ENCODE peak calls at places on chromosome X, in nine cellular contexts. W is fibroblast of lung, X is A549, L is uterus, C is hepatocyte, N is vagina, M is psoas muscle, Z is RWPE1, H is left ventricle myocardium inferior. I is an unnamed sample.

GRCh38 chrX:7216981-7217587 is 69.1 kb upstream of the PUDP start:
- DNase-seq in M (no peak), L (no peak), Z (no peak), W (no peak), X (no peak), H (no peak), N (no peak), C (no peak), I (no peak)

GRCh38 chrX:11427082-11428033 is 134.1 kb downstream of the AMELX start:
- DNase-seq in H (peak), C (peak), W (peak), L (peak), X (no peak), N (no peak), M (peak), Z (no peak), I (peak)

GRCh38 chrX:8913665-8914409 is 112.7 kb upstream of the FAM9A start:
- DNase-seq in M (no peak), X (no peak), W (peak), L (peak), N (no peak), C (no peak), Z (no peak), H (peak), I (no peak)

GRCh38 chrX:39674771-39675553 is 422.8 kb downstream of the BCOR start:
- DNase-seq in W (no peak), M (no peak), H (no peak), C (no peak), Z (no peak), X (no peak), L (no peak), N (no peak), I (no peak)

GRCh38 chrX:8879750-8880149 is 78.6 kb upstream of the FAM9A start:
- DNase-seq in C (no peak), N (no peak), L (no peak), W (peak), X (peak), Z (peak), M (no peak), H (no peak), I (no peak)

GRCh38 chrX:1468250-1468772 is 15.6 kb upstream of the ASMTL start:
- DNase-seq in N (no peak), C (no peak), W (no peak), Z (peak), M (no peak), L (no peak), X (peak), H (no peak), I (peak)

GRCh38 chrX:65406532-65406931 is 128.1 kb downstream of the LAS1L start:
- DNase-seq in W (no peak), X (no peak), C (peak), H (no peak), M (no peak), N (no peak), Z (no peak), L (no peak), I (no peak)

GRCh38 chrX:70001269-70001668 is 48.5 kb downstream of the AWAT2 start:
- DNase-seq in H (peak), W (no peak), M (no peak), N (no peak), C (no peak), Z (no peak), L (no peak), X (no peak), I (no peak)

GRCh38 chrX:3549442-3549875 is 164.0 kb downstream of the PRKX start:
- DNase-seq in H (peak), Z (no peak), N (no peak), L (peak), X (peak), C (peak), W (no peak), M (no peak), I (no peak)

GRCh38 chrX:12895856-12896255 is 10.6 kb upstream of the TLR8 start:
- DNase-seq in X (no peak), W (no peak), H (no peak), M (no peak), Z (no peak), N (no peak), C (no peak), L (no peak), I (no peak)

GRCh38 chrX:6851140-6851539 is 296.4 kb upstream of the STS start:
- DNase-seq in L (no peak), Z (no peak), W (no peak), C (no peak), X (no peak), H (no peak), N (no peak), M (no peak), I (no peak)

GRCh38 chrX:51182545-51182944 is 150.1 kb upstream of the NUDT10 start:
- DNase-seq in Z (no peak), X (no peak), N (no peak), L (no peak), H (no peak), C (no peak), M (no peak), W (no peak), I (no peak)

GRCh38 chrX:149950681-149951080 is 12.4 kb upstream of the EOLA2 start:
- DNase-seq in Z (peak), X (peak), H (no peak), W (peak), M (no peak), N (no peak), L (no peak), C (peak), I (no peak)

GRCh38 chrX:22652596-22652995 is 347.2 kb upstream of the DDX53 start:
- DNase-seq in Z (no peak), C (peak), H (no peak), M (no peak), L (peak), W (peak), X (no peak), N (no peak), I (no peak)

GRCh38 chrX:67619253-67619652 is 75.4 kb downstream of the AR start:
- DNase-seq in H (no peak), L (no peak), M (no peak), Z (peak), C (peak), W (peak), X (no peak), N (no peak), I (no peak)

GRCh38 chrX:119661486-119661885 is 31.5 kb downstream of the SEPTIN6 start:
- DNase-seq in W (no peak), N (no peak), C (no peak), M (no peak), L (no peak), X (no peak), Z (no peak), H (no peak), I (no peak)

GRCh38 chrX:57918750-57919436 is 8.6 kb upstream of the ZXDA start:
- DNase-seq in L (peak), M (peak), X (no peak), C (no peak), N (no peak), Z (no peak), H (peak), W (peak), I (no peak)

GRCh38 chrX:84865113-84865512 is 138.6 kb upstream of the APOOL start:
- DNase-seq in X (no peak), Z (no peak), N (no peak), H (no peak), M (no peak), C (no peak), L (no peak), W (peak), I (no peak)

GRCh38 chrX:47169726-47170515 is 23.7 kb upstream of the UBA1 start:
- DNase-seq in L (peak), M (no peak), X (no peak), C (peak), W (peak), H (peak), N (peak), Z (no peak), I (peak)

GRCh38 chrX:97790850-97791249 is 907.1 kb downstream of the RPA4 start:
- DNase-seq in M (no peak), N (no peak), Z (no peak), L (no peak), W (no peak), X (no peak), C (no peak), H (no peak), I (no peak)

GRCh38 chrX:12026481-12026880 is 111.8 kb upstream of the FRMPD4 start:
- DNase-seq in M (no peak), N (no peak), W (no peak), Z (no peak), C (no peak), L (no peak), X (no peak), H (no peak), I (no peak)

GRCh38 chrX:44675364-44676024 is 132.8 kb upstream of the FUNDC1 start:
- DNase-seq in W (peak), X (peak), H (peak), L (peak), C (peak), N (no peak), Z (peak), M (peak), I (no peak)

GRCh38 chrX:72105436-72105835 is 26.3 kb downstream of the RTL5 start:
- DNase-seq in N (no peak), X (no peak), L (no peak), C (no peak), M (no peak), H (no peak), Z (no peak), W (no peak), I (no peak)

GRCh38 chrX:110302975-110303374 is 14.9 kb downstream of the AMMECR1 start:
- DNase-seq in W (no peak), L (no peak), Z (no peak), X (no peak), N (no peak), M (no peak), H (no peak), C (no peak), I (no peak)

GRCh38 chrX:77444075-77444474 is 3.1 kb upstream of the FGF16 start:
- DNase-seq in X (no peak), L (no peak), H (no peak), M (no peak), W (no peak), C (no peak), N (no peak), Z (no peak), I (no peak)

GRCh38 chrX:2863646-2864045 is 34.9 kb downstream of the GYG2 start:
- DNase-seq in Z (peak), H (no peak), W (no peak), L (no peak), X (no peak), C (no peak), N (no peak), M (no peak), I (no peak)

GRCh38 chrX:18146954-18147353 is 73.7 kb downstream of the BEND2 start:
- DNase-seq in H (no peak), W (peak), N (no peak), X (no peak), C (peak), L (no peak), Z (peak), M (no peak), I (no peak)

GRCh38 chrX:110317079-110317819 is 636 bp downstream of the AMMECR1 start:
- DNase-seq in Z (peak), C (peak), N (no peak), L (peak), H (peak), M (peak), X (peak), W (no peak), I (peak)

GRCh38 chrX:29487714-29488113 is 727.6 kb upstream of the MAGEB2 start:
- DNase-seq in C (no peak), L (no peak), H (no peak), W (no peak), N (no peak), X (no peak), Z (no peak), M (no peak), I (no peak)

GRCh38 chrX:97494756-97495372 is 611.2 kb downstream of the RPA4 start:
- DNase-seq in W (no peak), N (no peak), Z (no peak), X (no peak), M (no peak), H (no peak), C (no peak), L (no peak), I (no peak)

GRCh38 chrX:115894087-115894486 is 276.5 kb upstream of the AGTR2 start:
- DNase-seq in C (no peak), Z (no peak), W (no peak), M (no peak), N (no peak), X (no peak), L (no peak), H (no peak), I (no peak)

GRCh38 chrX:84188320-84188834 is 378 bp upstream of the RPS6KA6 start:
- DNase-seq in L (peak), X (peak), W (peak), M (peak), N (no peak), C (peak), H (peak), Z (no peak), I (peak)

GRCh38 chrX:45142185-45142584 is 58.5 kb downstream of the DIPK2B start:
- DNase-seq in L (no peak), N (no peak), M (no peak), C (no peak), X (no peak), Z (no peak), H (no peak), W (no peak), I (no peak)

GRCh38 chrX:29397506-29397905 is 810.3 kb downstream of the IL1RAPL1 start:
- DNase-seq in H (no peak), X (no peak), W (peak), C (no peak), Z (no peak), L (no peak), N (no peak), M (no peak), I (no peak)

GRCh38 chrX:29560065-29560464 is 655.3 kb upstream of the MAGEB2 start:
- DNase-seq in N (no peak), X (no peak), Z (no peak), L (no peak), M (no peak), C (no peak), H (no peak), W (no peak), I (no peak)

GRCh38 chrX:133249659-133250058 is 31.5 kb upstream of the TFDP3 start:
- DNase-seq in Z (peak), N (no peak), W (peak), L (no peak), H (no peak), X (peak), M (no peak), C (no peak), I (no peak)

GRCh38 chrX:54808605-54809483 is 1.3 kb downstream of the MAGED2 start:
- DNase-seq in N (peak), X (peak), L (peak), H (peak), M (peak), C (peak), W (peak), Z (peak), I (peak)

GRCh38 chrX:54812306-54812705 is 4.8 kb downstream of the MAGED2 start:
- DNase-seq in C (no peak), W (no peak), X (no peak), L (no peak), M (no peak), N (peak), H (no peak), Z (no peak), I (no peak)

GRCh38 chrX:54808109-54808604 is 612 bp downstream of the MAGED2 start:
- DNase-seq in Z (no peak), L (peak), H (peak), C (peak), M (peak), X (peak), W (no peak), N (peak), I (peak)

GRCh38 chrX:54810532-54810931 is 3.0 kb downstream of the MAGED2 start:
- DNase-seq in C (no peak), W (no peak), M (no peak), N (peak), H (no peak), Z (no peak), L (no peak), X (no peak), I (no peak)

DNA sequence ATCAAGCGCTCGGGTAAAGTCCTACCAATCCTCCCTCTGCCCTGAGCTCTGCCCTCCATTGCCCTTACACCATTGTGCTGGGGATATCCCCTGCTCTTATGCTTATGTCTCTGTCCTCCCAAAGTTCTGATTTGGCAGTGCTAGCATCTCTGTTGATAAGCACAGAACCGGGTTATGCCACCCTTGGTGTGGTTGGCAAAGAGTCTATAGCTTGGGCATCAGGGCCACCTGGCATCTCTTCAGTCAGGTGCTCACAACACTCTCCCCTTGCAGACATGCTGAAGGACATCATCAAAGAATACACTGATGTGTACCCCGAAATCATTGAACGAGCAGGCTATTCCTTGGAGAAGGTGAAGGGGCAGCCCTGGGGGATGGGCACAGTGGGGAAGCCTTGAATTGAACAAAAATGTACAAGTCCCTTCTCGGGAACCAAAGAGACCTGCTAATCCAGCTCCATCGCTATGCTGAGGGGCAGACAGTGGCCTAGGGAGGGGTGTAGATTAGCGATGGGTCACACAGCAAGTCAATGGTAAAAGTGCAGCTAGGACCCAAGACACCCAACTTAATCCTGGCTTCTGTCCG is 3.8 kb downstream of the MAGED2 start:
- DNase-seq in M (no peak), H (no peak), W (no peak), Z (no peak), C (no peak), X (no peak), L (no peak), N (peak), I (no peak)
- H3K27ac ChIP-seq in M (no peak), H (no peak), W (no peak), Z (no peak), C (no peak), X (no peak), L (no peak), N (no peak), I (no peak)

GRCh38 chrX:153966841-153967535 is 4.6 kb downstream of the HCFC1 start:
- DNase-seq in L (no peak), C (no peak), M (no peak), X (no peak), Z (no peak), W (no peak), N (no peak), H (no peak), I (no peak)

GRCh38 chrX:153968754-153969124 is 2.9 kb downstream of the HCFC1 start:
- DNase-seq in W (no peak), N (no peak), C (no peak), H (no peak), M (peak), L (no peak), Z (no peak), X (no peak), I (no peak)

GRCh38 chrX:153966283-153966688 is 5.3 kb downstream of the HCFC1 start:
- DNase-seq in H (no peak), W (no peak), L (peak), M (peak), X (no peak), C (no peak), N (no peak), Z (no peak), I (no peak)

GRCh38 chrX:153968255-153968654 is 3.4 kb downstream of the HCFC1 start:
- DNase-seq in H (no peak), W (no peak), Z (no peak), X (no peak), M (no peak), N (no peak), C (no peak), L (no peak), I (no peak)

GRCh38 chrX:153967536-153968214 is 3.9 kb downstream of the HCFC1 start:
- DNase-seq in L (no peak), X (no peak), H (no peak), N (no peak), W (no peak), M (no peak), Z (no peak), C (no peak), I (no peak)
- H3K27ac ChIP-seq in L (peak), X (no peak), H (peak), N (no peak), W (peak), M (peak), Z (peak), C (no peak), I (peak)

GRCh38 chrX:130083107-130083490 is 27.2 kb downstream of the ELF4 start:
- DNase-seq in L (no peak), C (no peak), X (no peak), N (no peak), M (no peak), W (no peak), Z (no peak), H (no peak), I (no peak)

GRCh38 chrX:130082244-130083106 is 27.8 kb downstream of the ELF4 start:
- DNase-seq in N (no peak), M (peak), C (no peak), L (peak), W (no peak), H (peak), X (no peak), Z (no peak), I (peak)

GRCh38 chrX:130079824-130080406 is 30.4 kb downstream of the ELF4 start:
- DNase-seq in W (peak), M (peak), X (peak), L (peak), Z (peak), C (peak), H (no peak), N (no peak), I (no peak)

GRCh38 chrX:130080791-130081367 is 29.4 kb downstream of the ELF4 start:
- DNase-seq in X (no peak), C (no peak), H (no peak), W (no peak), N (no peak), M (no peak), Z (no peak), L (no peak), I (no peak)

GRCh38 chrX:130081421-130082045 is 28.8 kb downstream of the ELF4 start:
- DNase-seq in Z (no peak), C (no peak), L (no peak), W (no peak), M (no peak), X (no peak), H (no peak), N (no peak), I (no peak)
- H3K27ac ChIP-seq in Z (peak), C (no peak), L (peak), W (peak), M (no peak), X (no peak), H (peak), N (peak), I (peak)

GRCh38 chrX:108261541-108262218 is 170.1 kb downstream of the ATG4A start:
- DNase-seq in L (no peak), X (no peak), Z (peak), N (no peak), W (peak), H (no peak), M (no peak), C (peak), I (no peak)
- H3K27ac ChIP-seq in L (no peak), X (peak), Z (no peak), N (no peak), W (no peak), H (no peak), M (no peak), C (peak), I (no peak)

I was measured in upper lobe of right lung.